ENCODE peak calls at places on chromosomes 5 and 9, in seven cellular contexts. One of them, this sample, is unnamed. For H3K9me3, the result is how much of the 10 kb centered on the place peaks cover.

GRCh38 chr5:151454166-151454565 is 6.8 kb downstream of the SLC36A1 start:
- DNase-seq in uterus: no peak
- DNase-seq in CD8-positive, alpha-beta T cell: no peak
- DNase-seq in WERI-Rb-1: no peak
- DNase-seq in MM.1S: no peak
- DNase-seq in hepatocyte: peak
- DNase-seq in CD8-positive, alpha-beta memory T cell: no peak
- DNase-seq in this sample: no peak

GRCh38 chr5:65530904-65531303 is 32.1 kb downstream of the CENPK start:
- DNase-seq in uterus: no peak
- DNase-seq in CD8-positive, alpha-beta T cell: no peak
- DNase-seq in MM.1S: no peak
- DNase-seq in hepatocyte: no peak
- DNase-seq in WERI-Rb-1: no peak
- DNase-seq in CD8-positive, alpha-beta memory T cell: no peak
- DNase-seq in this sample: no peak

GRCh38 chr9:127021664-127022337 is 100.6 kb downstream of the ANGPTL2 start:
- DNase-seq in hepatocyte: peak
- DNase-seq in uterus: peak
- DNase-seq in WERI-Rb-1: peak
- DNase-seq in MM.1S: no peak
- DNase-seq in CD8-positive, alpha-beta T cell: no peak
- DNase-seq in CD8-positive, alpha-beta memory T cell: no peak
- DNase-seq in this sample: peak

GRCh38 chr5:172936441-172936840 is 22.8 kb upstream of the RPL26L1 start:
- DNase-seq in CD8-positive, alpha-beta T cell: no peak
- DNase-seq in WERI-Rb-1: no peak
- DNase-seq in CD8-positive, alpha-beta memory T cell: no peak
- DNase-seq in hepatocyte: no peak
- DNase-seq in MM.1S: no peak
- DNase-seq in uterus: no peak
- DNase-seq in this sample: no peak

GRCh38 chr9:88645869-88646204 is 110.9 kb downstream of the NXNL2 start:
- DNase-seq in hepatocyte: no peak
- DNase-seq in WERI-Rb-1: no peak
- DNase-seq in CD8-positive, alpha-beta memory T cell: no peak
- DNase-seq in MM.1S: no peak
- DNase-seq in uterus: no peak
- DNase-seq in CD8-positive, alpha-beta T cell: no peak
- DNase-seq in this sample: no peak

GRCh38 chr5:115366223-115366622 is 69.8 kb upstream of the CCDC112 start:
- DNase-seq in MM.1S: no peak
- DNase-seq in CD8-positive, alpha-beta memory T cell: no peak
- DNase-seq in uterus: no peak
- DNase-seq in WERI-Rb-1: peak
- DNase-seq in CD8-positive, alpha-beta T cell: no peak
- DNase-seq in hepatocyte: peak
- DNase-seq in this sample: no peak

GRCh38 chr5:34519489-34520220 is 136.5 kb upstream of the RAI14 start:
- DNase-seq in CD8-positive, alpha-beta T cell: no peak
- DNase-seq in WERI-Rb-1: no peak
- DNase-seq in MM.1S: no peak
- DNase-seq in uterus: no peak
- DNase-seq in hepatocyte: no peak
- DNase-seq in CD8-positive, alpha-beta memory T cell: no peak
- DNase-seq in this sample: no peak

GRCh38 chr5:75138674-75139073 is 86.3 kb upstream of the GCNT4 start:
- DNase-seq in uterus: no peak
- DNase-seq in MM.1S: no peak
- DNase-seq in CD8-positive, alpha-beta memory T cell: no peak
- DNase-seq in WERI-Rb-1: no peak
- DNase-seq in CD8-positive, alpha-beta T cell: no peak
- DNase-seq in hepatocyte: no peak
- DNase-seq in this sample: no peak

GRCh38 chr5:96597441-96598020 is 64.6 kb upstream of the CAST start:
- DNase-seq in WERI-Rb-1: no peak
- DNase-seq in hepatocyte: no peak
- DNase-seq in MM.1S: no peak
- DNase-seq in CD8-positive, alpha-beta T cell: no peak
- DNase-seq in uterus: no peak
- DNase-seq in CD8-positive, alpha-beta memory T cell: no peak
- DNase-seq in this sample: no peak

GRCh38 chr5:176902911-176903664 is 3.9 kb upstream of the HK3 start:
- DNase-seq in hepatocyte: no peak
- DNase-seq in CD8-positive, alpha-beta T cell: no peak
- DNase-seq in CD8-positive, alpha-beta memory T cell: no peak
- DNase-seq in MM.1S: no peak
- DNase-seq in uterus: no peak
- DNase-seq in WERI-Rb-1: no peak
- DNase-seq in this sample: peak

GRCh38 chr9:81132318-81132717 is 557.0 kb downstream of the TLE1 start:
- DNase-seq in hepatocyte: no peak
- DNase-seq in CD8-positive, alpha-beta T cell: no peak
- DNase-seq in uterus: no peak
- DNase-seq in CD8-positive, alpha-beta memory T cell: no peak
- DNase-seq in WERI-Rb-1: no peak
- DNase-seq in MM.1S: peak
- DNase-seq in this sample: no peak

GRCh38 chr5:132655821-132656773 is 1.9 kb upstream of the IL13 start:
- DNase-seq in CD8-positive, alpha-beta memory T cell: peak
- DNase-seq in CD8-positive, alpha-beta T cell: peak
- DNase-seq in MM.1S: no peak
- DNase-seq in WERI-Rb-1: peak
- DNase-seq in uterus: no peak
- DNase-seq in hepatocyte: peak
- DNase-seq in this sample: no peak

GRCh38 chr5:44845777-44846176 is 37.0 kb downstream of the MRPS30 start:
- DNase-seq in CD8-positive, alpha-beta memory T cell: no peak
- DNase-seq in MM.1S: no peak
- DNase-seq in WERI-Rb-1: no peak
- DNase-seq in CD8-positive, alpha-beta T cell: no peak
- DNase-seq in uterus: no peak
- DNase-seq in hepatocyte: no peak
- DNase-seq in this sample: no peak

GRCh38 chr5:177132504-177133118 is 962 bp upstream of the NSD1 start:
- DNase-seq in MM.1S: no peak
- DNase-seq in uterus: no peak
- DNase-seq in CD8-positive, alpha-beta T cell: peak
- DNase-seq in CD8-positive, alpha-beta memory T cell: no peak
- DNase-seq in WERI-Rb-1: no peak
- DNase-seq in hepatocyte: peak
- DNase-seq in this sample: no peak

GRCh38 chr5:132059696-132060500 is 557 bp upstream of the IL3 start:
- DNase-seq in CD8-positive, alpha-beta T cell: no peak
- DNase-seq in WERI-Rb-1: peak
- DNase-seq in CD8-positive, alpha-beta memory T cell: no peak
- DNase-seq in uterus: peak
- DNase-seq in MM.1S: no peak
- DNase-seq in hepatocyte: no peak
- DNase-seq in this sample: peak

GRCh38 chr5:124783794-124784193 is 37.4 kb upstream of the ZNF608 start:
- DNase-seq in CD8-positive, alpha-beta memory T cell: no peak
- DNase-seq in uterus: no peak
- DNase-seq in MM.1S: no peak
- DNase-seq in CD8-positive, alpha-beta T cell: no peak
- DNase-seq in WERI-Rb-1: no peak
- DNase-seq in hepatocyte: no peak
- DNase-seq in this sample: no peak

GRCh38 chr9:93911871-93912554 is 43.1 kb downstream of the BARX1 start:
- DNase-seq in WERI-Rb-1: no peak
- DNase-seq in uterus: peak
- DNase-seq in CD8-positive, alpha-beta memory T cell: no peak
- DNase-seq in hepatocyte: peak
- DNase-seq in MM.1S: no peak
- DNase-seq in CD8-positive, alpha-beta T cell: no peak
- DNase-seq in this sample: no peak

GRCh38 chr5:146825033-146825432 is 53.5 kb downstream of the PPP2R2B start:
- DNase-seq in MM.1S: peak
- DNase-seq in hepatocyte: peak
- DNase-seq in CD8-positive, alpha-beta memory T cell: no peak
- DNase-seq in CD8-positive, alpha-beta T cell: no peak
- DNase-seq in uterus: no peak
- DNase-seq in WERI-Rb-1: no peak
- DNase-seq in this sample: no peak

GRCh38 chr5:180222056-180222455 is 13.0 kb upstream of the RASGEF1C start:
- DNase-seq in MM.1S: no peak
- DNase-seq in CD8-positive, alpha-beta T cell: no peak
- DNase-seq in CD8-positive, alpha-beta memory T cell: no peak
- DNase-seq in uterus: no peak
- DNase-seq in WERI-Rb-1: no peak
- DNase-seq in hepatocyte: no peak
- DNase-seq in this sample: no peak
- H3K9me3 ChIP-seq in MM.1S: under half
- H3K9me3 ChIP-seq in CD8-positive, alpha-beta T cell: under half
- H3K9me3 ChIP-seq in CD8-positive, alpha-beta memory T cell: under half
- H3K9me3 ChIP-seq in uterus: under half
- H3K9me3 ChIP-seq in WERI-Rb-1: under half
- H3K9me3 ChIP-seq in hepatocyte: under half
- H3K9me3 ChIP-seq in this sample: half or more

GRCh38 chr5:2326603-2327002 is 424.9 kb downstream of the IRX2 start:
- DNase-seq in CD8-positive, alpha-beta memory T cell: no peak
- DNase-seq in hepatocyte: no peak
- DNase-seq in uterus: no peak
- DNase-seq in MM.1S: no peak
- DNase-seq in CD8-positive, alpha-beta T cell: no peak
- DNase-seq in WERI-Rb-1: no peak
- DNase-seq in this sample: no peak
- H3K9me3 ChIP-seq in CD8-positive, alpha-beta memory T cell: under half
- H3K9me3 ChIP-seq in hepatocyte: under half
- H3K9me3 ChIP-seq in uterus: under half
- H3K9me3 ChIP-seq in MM.1S: under half
- H3K9me3 ChIP-seq in CD8-positive, alpha-beta T cell: under half
- H3K9me3 ChIP-seq in WERI-Rb-1: under half
- H3K9me3 ChIP-seq in this sample: under half

DNA sequence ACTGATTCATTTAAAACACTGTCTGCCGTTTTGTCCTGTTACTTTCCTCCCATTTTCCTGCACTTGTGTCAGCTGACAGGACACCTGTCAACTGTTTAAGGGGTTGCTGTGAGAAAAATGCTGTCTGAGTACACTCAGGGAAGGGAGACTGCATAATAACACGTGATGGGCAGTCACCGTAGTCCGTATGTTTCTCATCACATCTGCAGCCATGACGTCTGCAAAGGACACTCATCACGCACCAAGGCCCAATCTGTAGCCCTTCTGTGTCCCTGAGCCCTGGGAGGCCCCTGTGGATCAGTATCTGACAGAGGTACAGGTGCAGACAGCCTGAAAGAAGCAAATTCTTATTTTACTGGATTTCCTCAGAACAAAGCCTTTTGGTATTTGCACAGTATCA is 396.3 kb downstream of the YTHDC2 start:
- DNase-seq in CD8-positive, alpha-beta memory T cell: no peak
- DNase-seq in MM.1S: no peak
- DNase-seq in hepatocyte: no peak
- DNase-seq in uterus: no peak
- DNase-seq in CD8-positive, alpha-beta T cell: no peak
- DNase-seq in WERI-Rb-1: no peak
- DNase-seq in this sample: no peak
- H3K9me3 ChIP-seq in CD8-positive, alpha-beta memory T cell: under half
- H3K9me3 ChIP-seq in MM.1S: under half
- H3K9me3 ChIP-seq in hepatocyte: under half
- H3K9me3 ChIP-seq in uterus: under half
- H3K9me3 ChIP-seq in CD8-positive, alpha-beta T cell: under half
- H3K9me3 ChIP-seq in WERI-Rb-1: under half
- H3K9me3 ChIP-seq in this sample: under half

GRCh38 chr9:122742003-122742402 is at the start of gene OR1L6:
- DNase-seq in WERI-Rb-1: no peak
- DNase-seq in uterus: no peak
- DNase-seq in MM.1S: no peak
- DNase-seq in hepatocyte: no peak
- DNase-seq in CD8-positive, alpha-beta T cell: no peak
- DNase-seq in CD8-positive, alpha-beta memory T cell: no peak
- DNase-seq in this sample: no peak
- H3K9me3 ChIP-seq in WERI-Rb-1: under half
- H3K9me3 ChIP-seq in uterus: under half
- H3K9me3 ChIP-seq in MM.1S: under half
- H3K9me3 ChIP-seq in hepatocyte: under half
- H3K9me3 ChIP-seq in CD8-positive, alpha-beta T cell: under half
- H3K9me3 ChIP-seq in CD8-positive, alpha-beta memory T cell: under half
- H3K9me3 ChIP-seq in this sample: under half